ENCODE peak calls at places on chromosomes 5 and 9, in ten cellular contexts. K is heart right ventricle; E is thyroid gland; G is iPS DF 6.9; C is tibial nerve; Q is naive thymus-derived CD4-positive, alpha-beta T cell; W is tibial artery; Y is upper lobe of left lung; H is endothelial cell of umbilical vein; F is hepatocyte. U is an unnamed sample.
A peak's percentile ranks its signal among the peaks of the same experiment; 100 is the strongest.

GRCh38 chr9:88387035-88387732 is 1.1 kb upstream of the SPIN1 start:
- DNase-seq in K (peak; percentile 26), C (peak; percentile 42), E (peak; percentile 72), G (no peak), H (no peak), Y (peak; percentile 28), W (no peak), F (peak; percentile 79), Q (peak; percentile 1), U (peak; percentile 79)

GRCh38 chr9:18327106-18327505 is 146.8 kb upstream of the ADAMTSL1 start:
- DNase-seq in H (no peak), Y (no peak), G (no peak), E (no peak), C (no peak), Q (no peak), F (no peak), W (no peak), K (no peak), U (no peak)

GRCh38 chr5:140345919-140346347 is 470 bp downstream of the HBEGF start:
- DNase-seq in C (no peak), E (peak; percentile 75), F (peak; percentile 71), Y (peak; percentile 68), K (peak; percentile 80), G (peak; percentile 20), Q (no peak), H (peak; percentile 80), W (peak; percentile 80), U (peak; percentile 71)

GRCh38 chr5:9423611-9424010 is 122.3 kb downstream of the SEMA5A start:
- DNase-seq in Q (no peak), W (no peak), G (no peak), E (no peak), F (no peak), Y (no peak), K (no peak), C (no peak), H (no peak), U (no peak)

GRCh38 chr5:34536699-34537098 is 119.4 kb upstream of the RAI14 start:
- DNase-seq in K (no peak), C (no peak), Y (no peak), Q (no peak), H (no peak), W (no peak), F (no peak), G (no peak), E (no peak), U (no peak)

GRCh38 chr5:141513021-141513626 is 24.2 kb downstream of the PCDHGC5 start:
- DNase-seq in K (peak; percentile 44), E (peak; percentile 36), W (peak; percentile 76), H (peak; percentile 62), Q (peak; percentile 39), G (no peak), F (no peak), C (peak; percentile 27), Y (peak; percentile 37), U (peak; percentile 52)

GRCh38 chr5:160469156-160470144 is 47.8 kb downstream of the PTTG1 start:
- DNase-seq in H (no peak), Y (no peak), E (no peak), W (no peak), G (no peak), F (no peak), K (no peak), C (no peak), Q (no peak), U (no peak)

GRCh38 chr9:99018653-99019052 is 74.9 kb downstream of the COL15A1 start:
- DNase-seq in E (no peak), C (no peak), W (no peak), G (no peak), H (no peak), Q (no peak), Y (no peak), K (no peak), F (no peak), U (no peak)

GRCh38 chr5:167573274-167574127 is 717.9 kb upstream of the WWC1 start:
- DNase-seq in Y (no peak), G (peak; percentile 66), F (peak; percentile 53), C (peak; percentile 15), H (no peak), Q (no peak), K (no peak), W (no peak), E (peak; percentile 58), U (no peak)

DNA sequence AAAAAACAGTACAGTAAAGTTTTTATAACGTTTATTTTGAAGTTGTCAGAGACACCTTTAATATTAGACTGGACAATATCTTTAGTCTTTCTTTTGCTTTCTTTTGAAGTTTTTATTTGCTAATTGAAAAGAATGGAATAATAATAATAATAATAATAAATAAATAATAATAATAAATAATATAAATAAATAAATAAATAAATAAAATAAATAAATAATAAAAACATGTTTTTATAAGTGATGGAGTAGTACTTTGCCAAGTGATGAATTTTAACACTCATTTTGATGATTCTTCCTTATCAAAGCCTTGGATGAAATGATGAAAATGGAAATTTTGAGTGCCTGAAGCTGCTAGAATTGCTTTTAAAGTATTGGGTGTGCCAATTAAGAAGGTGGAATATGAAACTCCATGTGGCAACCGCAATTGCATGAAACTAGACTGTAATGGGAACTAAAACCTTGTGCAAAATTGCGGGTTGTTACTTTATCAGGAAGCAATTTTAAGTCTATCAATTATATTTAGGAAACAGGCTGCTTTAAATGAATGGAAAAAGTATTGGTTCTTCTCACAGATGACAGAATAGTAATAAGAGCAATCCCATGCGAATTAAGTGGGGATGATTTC is 4.4 kb downstream of the ANXA1 start:
- DNase-seq in F (no peak), Y (no peak), C (no peak), Q (no peak), W (no peak), G (no peak), K (no peak), H (no peak), E (no peak), U (no peak)
- H3K4me1 ChIP-seq in F (peaks cover 2% of the 10 kb centered on the region), Y (peaks cover 41% of the 10 kb centered on the region), C (no peaks in the 10 kb centered on the region), Q (peaks cover 25% of the 10 kb centered on the region), W (peaks cover 35% of the 10 kb centered on the region), G (peaks cover 1% of the 10 kb centered on the region), K (peaks cover 55% of the 10 kb centered on the region), H (peaks cover 37% of the 10 kb centered on the region), E (peaks cover 51% of the 10 kb centered on the region), U (no peaks in the 10 kb centered on the region)

GRCh38 chr5:173891367-173891766 is 3.2 kb downstream of the CPEB4 start:
- DNase-seq in G (no peak), E (no peak), W (no peak), Y (no peak), C (no peak), F (no peak), K (no peak), Q (no peak), H (no peak), U (no peak)
- H3K4me3 ChIP-seq in G (no peak overlapping the region), E (peak overlapping the region; percentile 76), W (peak overlapping the region; percentile 93), Y (peak overlapping the region; percentile 72), C (peak overlapping the region; percentile 86), F (peak overlapping the region; percentile 8), K (peak overlapping the region; percentile 72), Q (peak overlapping the region; percentile 8), H (peak overlapping the region; percentile 17), U (peak overlapping the region; percentile 78)

GRCh38 chr5:54551906-54552305 is 34.3 kb downstream of the SNX18 start:
- DNase-seq in F (no peak), E (no peak), G (no peak), Q (no peak), W (no peak), H (no peak), K (no peak), C (no peak), Y (no peak), U (no peak)
- H3K27ac ChIP-seq in F (no peak overlapping the region), E (no peak overlapping the region), G (no peak overlapping the region), Q (no peak overlapping the region), W (no peak overlapping the region), H (no peak overlapping the region), K (no peak overlapping the region), C (peak overlapping the region; percentile 60), Y (no peak overlapping the region), U (peak overlapping the region; percentile 53)

DNA sequence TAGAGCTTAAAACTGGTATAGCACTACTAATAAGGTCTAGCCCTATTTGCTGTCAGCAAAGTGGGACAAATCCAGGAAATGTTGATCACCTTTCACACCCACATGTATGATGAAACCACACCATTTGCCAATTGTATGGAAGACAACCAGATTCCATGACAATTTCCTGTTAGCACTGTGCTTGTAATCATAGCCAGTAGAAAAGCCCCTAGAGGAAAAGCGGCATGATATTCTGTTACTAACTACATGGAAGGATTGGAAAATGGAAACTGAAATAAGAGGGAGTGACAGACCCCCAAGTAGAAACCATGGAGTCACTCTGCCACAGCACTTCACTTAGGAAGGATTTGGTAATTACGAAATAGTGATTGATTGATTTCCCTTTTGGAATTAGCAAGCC is 923 bp downstream of the SPATA6L start:
- DNase-seq in Y (no peak), W (no peak), F (no peak), E (no peak), K (no peak), H (peak; percentile 72), G (no peak), Q (no peak), C (no peak), U (no peak)
- H3K4me1 ChIP-seq in Y (peaks cover 53% of the 10 kb centered on the region), W (peaks cover 24% of the 10 kb centered on the region), F (peaks cover 30% of the 10 kb centered on the region), E (peaks cover 28% of the 10 kb centered on the region), K (peaks cover 47% of the 10 kb centered on the region), H (peaks cover 32% of the 10 kb centered on the region), G (peaks cover 3% of the 10 kb centered on the region), Q (peaks cover 21% of the 10 kb centered on the region), C (no peaks in the 10 kb centered on the region), U (no peaks in the 10 kb centered on the region)